ENCODE peak calls at places on chromosomes 4 and X, in nine cellular contexts. P, E, K, B, A, J, R, I and S are unnamed samples. For H3K9me3, the result is how much of the 10 kb centered on the place peaks cover.

GRCh38 chrX:133495464-133496391 is 80.4 kb upstream of the GPC4 start:
- DNase-seq in J (peak), P (no peak), R (no peak), E (no peak), K (peak), I (peak), A (peak), B (no peak), S (no peak)

GRCh38 chr4:112894480-112894879 is 155.0 kb upstream of the ANK2 start:
- DNase-seq in B (no peak), R (no peak), A (no peak), P (no peak), E (no peak), K (no peak), J (no peak), I (no peak), S (no peak)

GRCh38 chr4:13611283-13611842 is 16.2 kb downstream of the BOD1L1 start:
- DNase-seq in A (no peak), I (no peak), K (no peak), P (no peak), B (no peak), E (no peak), J (peak), R (no peak), S (no peak)

GRCh38 chrX:103376118-103376978 is at the start of gene BEX3:
- DNase-seq in I (peak), P (peak), A (peak), R (no peak), K (peak), E (peak), B (peak), J (peak), S (peak)

GRCh38 chrX:138519296-138519695 is 192.2 kb downstream of the FGF13 start:
- DNase-seq in A (no peak), B (no peak), E (no peak), R (no peak), I (no peak), J (no peak), P (no peak), K (no peak), S (peak)

GRCh38 chr4:145388043-145388442 is 93.6 kb upstream of the SMAD1 start:
- DNase-seq in I (no peak), J (no peak), R (no peak), B (no peak), K (no peak), E (no peak), P (peak), A (no peak), S (no peak)

GRCh38 chr4:183905593-183906485 is 732 bp downstream of the STOX2 start:
- DNase-seq in K (no peak), P (peak), I (peak), B (peak), A (peak), J (peak), R (no peak), E (peak), S (peak)

GRCh38 chr4:184514121-184514988 is 40.0 kb upstream of the IRF2 start:
- DNase-seq in P (peak), A (peak), I (peak), J (peak), E (no peak), K (peak), R (peak), B (no peak), S (peak)

GRCh38 chr4:102759835-102760644 is 728 bp downstream of the MANBA start:
- DNase-seq in R (no peak), I (no peak), K (peak), E (no peak), J (peak), P (peak), B (no peak), A (no peak), S (peak)

GRCh38 chr4:80094191-80094590 is 21.2 kb upstream of the ANTXR2 start:
- DNase-seq in I (no peak), E (no peak), K (no peak), A (no peak), P (no peak), B (no peak), R (no peak), J (peak), S (no peak)

GRCh38 chr4:21765810-21766407 is 182.7 kb downstream of the KCNIP4 start:
- DNase-seq in P (peak), J (peak), R (no peak), E (no peak), B (peak), I (no peak), A (no peak), K (peak), S (peak)

GRCh38 chrX:42988700-42989099 is 210.7 kb upstream of the PPP1R2C start:
- DNase-seq in I (no peak), B (no peak), A (no peak), K (no peak), R (no peak), E (no peak), P (no peak), J (no peak), S (no peak)

GRCh38 chr4:39526810-39527295 is 386 bp downstream of the UGDH start:
- DNase-seq in E (no peak), A (no peak), K (no peak), R (no peak), B (no peak), P (peak), I (no peak), J (no peak), S (no peak)

GRCh38 chr4:184262901-184263300 is 45.2 kb upstream of the ENPP6 start:
- DNase-seq in I (no peak), A (no peak), B (no peak), P (peak), E (no peak), J (peak), K (no peak), R (peak), S (no peak)

DNA sequence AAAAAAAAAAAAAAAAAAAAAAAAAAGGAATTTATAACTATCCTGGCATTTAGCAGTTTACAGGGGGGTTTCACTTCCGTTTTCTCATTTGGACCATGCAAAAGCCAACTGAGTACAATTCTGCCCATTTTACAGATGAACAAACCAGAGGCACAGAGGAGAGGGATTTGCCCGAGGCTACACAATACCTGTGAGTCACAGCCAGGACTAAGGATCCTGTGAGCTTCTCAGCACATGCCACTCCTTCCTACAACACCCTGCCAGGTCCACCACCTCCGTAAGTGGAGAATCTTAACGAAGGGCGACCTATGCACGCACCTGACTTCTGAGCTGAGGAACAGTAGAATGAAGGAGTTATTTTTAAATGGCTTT is 75.4 kb upstream of the USP9X start:
- DNase-seq in K (no peak), A (no peak), E (no peak), B (no peak), J (no peak), I (no peak), R (no peak), P (no peak), S (no peak)
- H3K27ac ChIP-seq in K (peak), A (peak), E (peak), B (peak), J (peak), I (peak), R (peak), P (peak), S (peak)

DNA sequence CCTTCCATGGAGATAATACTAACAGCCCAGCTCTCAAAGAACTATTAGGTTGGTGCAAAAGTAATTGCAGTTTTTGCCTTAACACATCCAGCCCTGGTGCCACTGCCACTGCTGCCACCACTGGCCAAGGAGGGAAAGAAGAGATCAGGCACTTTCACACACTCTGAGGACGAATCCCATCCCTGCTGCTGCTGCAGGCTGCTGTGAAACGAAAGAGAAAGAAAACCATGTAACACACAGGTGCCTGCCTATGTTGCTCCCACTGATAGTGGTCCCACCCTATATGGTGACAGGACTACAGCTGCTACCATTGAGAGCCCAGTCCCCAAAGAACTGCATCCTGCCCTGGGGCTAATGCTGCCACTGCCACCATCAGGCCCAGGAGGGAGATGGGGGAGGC is 35.1 kb downstream of the TMLHE start:
- DNase-seq in R (no peak), J (no peak), E (no peak), P (no peak), B (peak), K (no peak), I (no peak), A (no peak), S (no peak)
- H3K9me3 ChIP-seq in R (under half), J (under half), E (under half), P (under half), B (under half), K (under half), I (under half), A (under half), S (under half)

GRCh38 chr4:155759372-155760252 is 791 bp downstream of the GUCY1B1 start:
- DNase-seq in J (peak), E (peak), K (peak), B (peak), R (no peak), P (peak), A (peak), I (peak), S (peak)
- H3K27ac ChIP-seq in J (peak), E (peak), K (peak), B (no peak), R (peak), P (no peak), A (peak), I (peak), S (peak)

GRCh38 chr4:205097-205756 is 80.9 kb downstream of the ZNF718 start:
- DNase-seq in P (no peak), R (no peak), E (peak), I (no peak), J (no peak), A (no peak), K (no peak), B (no peak), S (no peak)
- H3K9me3 ChIP-seq in P (under half), R (under half), E (under half), I (under half), J (under half), A (under half), K (under half), B (half or more), S (under half)

GRCh38 chrX:150365051-150365952 is 2.2 kb downstream of the MAMLD1 start:
- DNase-seq in P (peak), K (peak), E (peak), R (no peak), J (peak), I (peak), B (peak), A (peak), S (peak)

GRCh38 chrX:150364347-150365050 is 1.4 kb downstream of the MAMLD1 start:
- DNase-seq in B (peak), J (peak), E (peak), R (no peak), K (no peak), P (peak), I (peak), A (no peak), S (peak)

GRCh38 chrX:150363561-150364346 is 637 bp downstream of the MAMLD1 start:
- DNase-seq in B (peak), A (peak), P (peak), K (no peak), E (peak), I (peak), R (no peak), J (peak), S (peak)

GRCh38 chrX:150366951-150367545 is 3.9 kb downstream of the MAMLD1 start:
- DNase-seq in A (no peak), P (peak), J (peak), I (no peak), K (no peak), R (no peak), B (peak), E (no peak), S (no peak)

DNA sequence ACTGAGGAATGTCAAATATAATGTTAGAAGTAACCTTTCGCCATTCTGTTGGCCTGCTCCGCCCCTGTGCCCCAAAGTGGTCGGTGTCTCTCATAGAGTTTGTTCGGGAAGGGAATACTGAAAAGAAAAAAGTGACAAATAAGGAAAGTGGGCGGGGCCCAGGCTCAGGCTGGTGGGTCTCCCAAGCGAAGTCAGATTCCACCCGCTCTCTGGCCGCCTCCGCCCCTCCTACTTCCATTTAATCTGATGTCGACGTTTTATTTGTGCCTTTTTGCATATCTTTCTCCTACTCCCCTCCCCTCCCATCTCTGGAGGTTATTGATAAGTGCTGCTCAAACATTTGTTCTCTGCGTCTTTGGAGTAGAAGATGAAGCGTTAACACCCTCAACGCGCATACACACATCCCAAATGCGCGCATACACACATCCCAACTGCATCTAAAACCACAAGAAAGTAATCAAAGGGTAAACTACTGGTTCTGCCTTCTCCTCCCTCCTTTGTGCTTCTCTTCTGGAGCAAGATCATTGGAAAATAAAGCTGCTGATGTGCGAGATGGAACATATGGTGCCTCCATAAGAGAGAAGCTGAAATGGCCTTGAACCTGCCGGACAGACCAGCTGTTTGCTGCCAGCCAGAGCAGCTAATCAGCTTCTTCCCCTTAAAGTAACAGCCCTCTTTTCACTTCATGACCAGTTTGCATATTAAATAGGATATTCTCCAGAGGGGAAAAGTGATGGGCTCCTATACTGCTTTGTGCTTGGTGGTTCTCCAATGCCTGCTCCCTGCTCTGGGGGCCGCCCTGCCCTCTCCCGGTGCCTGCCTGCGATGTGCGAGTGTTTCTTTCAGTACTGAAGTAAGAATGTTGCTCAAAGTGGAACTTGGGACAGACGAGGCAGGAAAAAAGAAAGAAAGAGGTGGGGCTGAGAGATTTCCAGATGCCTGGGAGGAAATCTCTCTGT is 3.1 kb downstream of the MAMLD1 start:
- DNase-seq in P (peak), B (peak), A (peak), K (peak), J (peak), I (peak), R (no peak), E (peak), S (peak)
- H3K27ac ChIP-seq in P (peak), B (no peak), A (peak), K (peak), J (no peak), I (peak), R (peak), E (peak), S (peak)

DNA sequence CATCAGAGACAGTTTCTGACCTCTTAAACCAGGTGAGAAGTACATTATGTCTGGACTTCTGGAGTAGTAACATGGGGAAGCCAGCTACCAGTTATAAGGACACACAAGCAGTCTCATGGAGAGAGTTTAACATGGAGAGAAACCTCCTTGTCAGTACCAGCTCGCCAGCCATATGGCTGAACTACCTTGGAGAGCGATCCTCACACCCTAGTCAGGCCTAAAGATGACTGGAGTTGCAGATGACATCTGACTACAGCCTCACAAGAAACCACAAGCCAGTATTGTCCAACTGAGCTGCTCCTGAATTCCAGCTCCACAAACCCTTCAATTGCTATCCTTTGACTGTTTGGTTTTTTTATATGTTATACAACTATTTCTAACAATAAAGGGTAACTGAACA is 49.8 kb downstream of the PDHA2 start:
- DNase-seq in B (peak), A (no peak), P (peak), R (no peak), E (no peak), K (no peak), I (no peak), J (peak), S (no peak)
- H3K9me3 ChIP-seq in B (under half), A (under half), P (under half), R (under half), E (under half), K (under half), I (under half), J (under half), S (under half)

GRCh38 chrX:129632443-129632842 is 22.3 kb downstream of the APLN start:
- DNase-seq in J (no peak), K (no peak), I (no peak), A (no peak), P (no peak), R (no peak), B (no peak), E (no peak), S (no peak)
- H3K27ac ChIP-seq in J (no peak), K (no peak), I (no peak), A (no peak), P (no peak), R (no peak), B (no peak), E (no peak), S (no peak)

GRCh38 chr4:148857234-148857972 is 415.2 kb upstream of the NR3C2 start:
- DNase-seq in P (no peak), A (no peak), B (no peak), R (no peak), K (no peak), I (no peak), J (no peak), E (no peak), S (no peak)
- H3K9me3 ChIP-seq in P (under half), A (under half), B (under half), R (under half), K (under half), I (under half), J (under half), E (under half), S (under half)

GRCh38 chrX:16628954-16629595 is 20.9 kb upstream of the S100G start:
- DNase-seq in P (no peak), B (peak), I (no peak), R (no peak), E (no peak), J (no peak), A (no peak), K (no peak), S (no peak)
- H3K27ac ChIP-seq in P (no peak), B (peak), I (no peak), R (no peak), E (no peak), J (peak), A (no peak), K (no peak), S (no peak)